ENCODE peak calls at places on chromosomes 7 and 10, in four cellular contexts. D is IMR-90, N is fibroblast of lung, X is MM.1S. K is an unnamed sample.

GRCh38 chr10:88149906-88150305 is 286.5 kb downstream of the PTEN start:
- DNase-seq in D (peak), N (no peak), X (no peak), K (no peak)

GRCh38 chr10:20890491-20891337 is 6.4 kb downstream of the NEBL start:
- DNase-seq in D (no peak), N (peak), X (no peak), K (no peak)

GRCh38 chr10:68813554-68813953 is 13.8 kb upstream of the STOX1 start:
- DNase-seq in D (no peak), N (no peak), X (no peak), K (no peak)

GRCh38 chr7:130904792-130905191 is 170.8 kb upstream of the KLF14 start:
- DNase-seq in D (peak), N (no peak), X (no peak), K (no peak)

GRCh38 chr10:12586724-12587123 is 237.4 kb downstream of the CAMK1D start:
- DNase-seq in D (no peak), N (no peak), X (no peak), K (no peak)

GRCh38 chr7:76333388-76334101 is 25.2 kb downstream of the YWHAG start:
- DNase-seq in D (no peak), N (peak), X (no peak), K (no peak)

GRCh38 chr10:71589617-71590551 is 129.7 kb downstream of the C10orf105 start:
- DNase-seq in D (no peak), N (no peak), X (no peak), K (no peak)

GRCh38 chr10:120505866-120506265 is 48.8 kb downstream of the PLPP4 start:
- DNase-seq in D (no peak), N (no peak), X (no peak), K (no peak)

GRCh38 chr7:39432368-39432767 is 133.8 kb upstream of the YAE1 start:
- DNase-seq in D (no peak), N (no peak), X (no peak), K (no peak)

GRCh38 chr10:75115137-75115536 is 3.7 kb downstream of the SAMD8 start:
- DNase-seq in D (peak), N (peak), X (no peak), K (no peak)

GRCh38 chr10:15068802-15069201 is 19.8 kb downstream of the ACBD7 start:
- DNase-seq in D (peak), N (peak), X (no peak), K (no peak)

GRCh38 chr7:63900394-63901203 is 98.0 kb upstream of the ZNF722 start:
- DNase-seq in D (no peak), N (no peak), X (peak), K (no peak)

DNA sequence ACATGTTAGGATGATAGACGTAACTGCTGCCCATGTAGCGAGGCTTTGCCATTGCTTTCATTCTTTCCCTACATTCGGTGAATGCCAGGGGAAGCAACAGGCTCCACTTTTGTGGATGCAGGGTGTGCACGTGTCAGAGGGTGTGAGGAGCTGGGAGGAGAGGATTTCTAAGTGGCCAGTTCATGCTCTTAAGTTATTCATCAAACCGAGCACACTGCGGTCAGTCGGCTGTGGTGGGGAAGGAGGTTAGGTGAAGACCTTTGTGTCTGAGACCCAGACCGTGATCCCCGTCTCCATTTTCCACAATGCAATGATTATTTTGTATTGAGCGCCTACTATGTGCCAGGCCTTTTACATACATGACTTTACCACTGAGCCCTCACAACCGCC is 438.6 kb upstream of the GALNT17 start:
- DNase-seq in D (no peak), N (peak), X (no peak), K (no peak)
- H3K9ac ChIP-seq in D (no peak), N (no peak), X (peak), K (no peak)

GRCh38 chr7:20385121-20385520 is 54.4 kb downstream of the ITGB8 start:
- DNase-seq in D (peak), N (peak), X (no peak), K (no peak)
- H3K27ac ChIP-seq in D (peak), N (no peak), X (no peak), K (no peak)

DNA sequence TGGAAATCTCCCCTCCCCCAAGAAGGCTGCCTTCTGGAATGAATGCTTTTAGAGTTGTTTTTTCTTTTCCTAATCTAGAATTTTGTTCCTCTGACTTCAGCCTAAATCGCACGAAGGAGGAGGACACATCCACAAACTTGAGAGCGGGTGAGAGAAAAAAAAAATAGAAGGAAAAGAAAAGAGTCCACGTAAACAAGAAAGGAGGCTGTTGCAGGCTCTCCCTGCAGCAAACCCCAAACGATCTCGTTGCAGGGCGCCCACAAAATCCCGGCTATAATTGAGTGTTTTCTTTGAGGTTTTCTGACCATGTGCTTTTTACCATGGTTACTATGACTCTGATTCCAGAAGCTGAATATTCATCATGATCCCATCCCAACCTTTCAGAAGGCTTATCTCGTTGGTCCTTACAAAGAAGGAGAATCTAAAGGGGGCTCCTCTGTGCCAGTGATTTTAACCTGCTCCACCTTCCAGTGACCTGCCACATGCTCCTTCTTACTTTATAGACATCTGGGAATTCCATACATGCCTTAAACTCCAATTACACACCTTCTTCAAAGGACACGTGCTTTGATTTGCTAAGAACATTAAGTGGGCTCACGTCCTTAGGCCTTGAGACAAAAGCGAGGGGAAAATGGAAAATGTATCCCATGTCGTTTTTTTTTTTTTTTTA is 5.8 kb downstream of the TWIST1 start:
- DNase-seq in D (no peak), N (no peak), X (no peak), K (no peak)
- H3K9ac ChIP-seq in D (no peak), N (no peak), X (no peak), K (peak)

DNA sequence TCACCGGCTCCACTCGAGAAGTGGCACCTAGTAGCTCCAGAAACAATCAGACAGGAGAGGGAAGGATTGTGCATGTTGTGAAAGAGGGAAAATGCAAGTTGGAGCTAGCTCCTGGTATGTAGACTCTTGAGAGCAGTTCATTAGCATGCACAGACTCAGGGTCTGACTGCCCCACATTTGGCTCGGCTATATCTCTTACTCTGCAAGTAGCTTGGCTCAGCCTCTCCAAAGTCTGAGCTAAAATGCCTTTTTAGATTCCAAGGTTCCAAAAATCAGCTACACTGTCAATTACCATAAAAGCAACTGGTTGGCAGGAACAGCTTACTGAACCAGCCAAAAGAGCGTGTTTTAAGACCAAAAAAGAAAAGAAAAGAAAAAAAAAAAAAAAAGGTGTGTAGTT is 65.6 kb downstream of the MKX start:
- DNase-seq in D (no peak), N (no peak), X (no peak), K (no peak)
- H3K27ac ChIP-seq in D (no peak), N (no peak), X (no peak), K (peak)

DNA sequence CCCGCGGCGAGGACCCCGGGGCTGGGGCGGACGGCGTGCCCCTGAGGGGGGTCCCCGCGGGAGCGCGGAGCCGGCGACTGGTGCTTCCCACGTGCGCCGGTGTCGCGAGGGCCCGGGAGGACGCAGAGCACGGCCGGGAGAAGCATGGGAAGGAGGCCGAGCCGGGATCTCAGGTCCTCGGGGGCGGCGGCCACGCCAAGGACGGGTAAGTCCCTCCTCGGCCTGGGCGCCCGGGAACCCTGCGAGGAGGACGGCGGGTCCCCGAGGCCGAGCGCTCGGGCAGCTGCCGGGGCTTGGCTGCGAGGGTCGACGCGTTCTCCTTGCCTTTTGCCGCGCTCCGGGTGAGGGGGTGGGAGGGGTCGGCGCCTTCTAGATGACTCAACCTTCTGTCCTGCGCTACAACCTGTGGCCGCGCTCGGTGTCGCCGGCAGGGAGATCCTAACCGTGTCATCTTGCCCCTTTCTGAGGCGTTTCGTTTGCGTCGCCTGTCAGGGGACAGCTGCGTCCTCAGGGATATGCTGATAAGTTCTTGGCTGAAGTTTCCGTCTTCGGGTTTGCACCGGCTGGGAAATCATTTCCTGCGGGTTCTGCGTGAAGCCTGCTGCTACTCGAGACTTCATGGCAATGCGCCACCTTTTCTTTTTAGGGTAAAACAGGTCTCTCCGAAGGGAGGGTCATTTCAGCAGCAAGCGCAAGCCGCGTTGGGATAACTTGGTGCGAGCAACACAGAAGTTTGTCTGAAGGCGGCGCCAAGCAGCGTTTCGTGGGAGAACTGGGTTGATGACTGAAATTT is 529 bp downstream of the TASOR2 start:
- DNase-seq in D (peak), N (peak), X (peak), K (peak)
- H3K9ac ChIP-seq in D (peak), N (peak), X (peak), K (peak)

DNA sequence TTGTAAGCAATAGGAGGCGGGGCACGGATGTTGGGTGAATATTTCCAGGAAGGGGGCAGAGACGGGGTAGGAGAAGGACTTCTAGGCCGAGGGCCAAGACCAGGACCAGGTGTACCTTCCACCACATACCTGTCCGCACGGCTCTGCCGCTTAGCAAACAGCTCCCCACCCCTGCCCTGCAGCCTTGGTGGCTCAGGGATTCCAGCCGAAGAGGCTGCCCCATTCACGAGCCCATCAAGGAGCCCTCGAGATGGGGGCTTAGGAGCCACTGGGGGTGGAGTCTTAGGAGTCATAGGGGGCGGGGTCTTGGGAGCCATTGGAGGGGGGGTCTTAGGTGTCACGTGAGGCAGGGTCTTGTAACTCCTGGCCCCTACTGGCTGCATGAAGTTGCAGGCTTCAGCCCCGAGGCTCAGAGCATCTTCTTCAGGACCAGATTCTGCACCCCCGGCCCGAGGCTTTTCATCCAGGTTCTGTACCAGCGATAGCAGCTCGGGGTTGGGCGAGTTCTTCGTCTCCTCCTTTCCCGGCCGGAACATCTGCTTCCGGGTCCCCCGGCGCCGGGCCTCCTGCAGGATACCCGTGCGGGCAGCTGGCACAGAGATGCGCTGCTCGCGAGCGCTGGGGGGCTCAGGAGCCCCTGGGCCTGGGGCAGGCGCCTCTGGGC is 6.1 kb upstream of the MYOZ1 start:
- DNase-seq in D (no peak), N (peak), X (no peak), K (no peak)
- H3K27ac ChIP-seq in D (no peak), N (no peak), X (no peak), K (no peak)

K was measured in SK-N-MC.